ENCODE peak calls at places on chromosomes 13 and 19, in nine cellular contexts. S, O, F, B, H, E, C, M and R are unnamed samples.

GRCh38 chr19:35908977-35909683 is 1.0 kb upstream of the TYROBP start:
- DNase-seq in S (no peak), O (no peak), F (no peak), B (no peak), H (peak), E (no peak), C (no peak), M (no peak), R (peak)

GRCh38 chr19:18435185-18435841 is 2.6 kb downstream of the ISYNA1 start:
- DNase-seq in S (no peak), O (no peak), F (no peak), B (peak), H (no peak), E (no peak), C (no peak), M (no peak), R (no peak)

GRCh38 chr13:30520571-30520970 is 54.8 kb upstream of the HMGB1 start:
- DNase-seq in S (peak), O (peak), F (peak), B (no peak), H (no peak), E (no peak), C (peak), M (peak), R (no peak)

GRCh38 chr19:45515081-45515624 is 7.9 kb downstream of the VASP start:
- DNase-seq in S (no peak), O (no peak), F (no peak), B (no peak), H (peak), E (no peak), C (no peak), M (no peak), R (peak)

GRCh38 chr13:49553888-49554287 is 31.5 kb downstream of the RCBTB1 start:
- DNase-seq in S (no peak), O (no peak), F (no peak), B (no peak), H (no peak), E (no peak), C (no peak), M (no peak), R (no peak)

GRCh38 chr13:60612593-60612992 is 215.6 kb downstream of the TDRD3 start:
- DNase-seq in S (peak), O (no peak), F (no peak), B (no peak), H (no peak), E (no peak), C (no peak), M (no peak), R (no peak)

GRCh38 chr13:40626566-40626965 is 39.9 kb downstream of the FOXO1 start:
- DNase-seq in S (no peak), O (no peak), F (no peak), B (no peak), H (no peak), E (no peak), C (no peak), M (no peak), R (no peak)

GRCh38 chr19:50639121-50640112 is at the start of gene SYT3:
- DNase-seq in S (peak), O (peak), F (no peak), B (peak), H (no peak), E (no peak), C (no peak), M (peak), R (no peak)

GRCh38 chr19:45920458-45920857 is 5.9 kb upstream of the NANOS2 start:
- DNase-seq in S (no peak), O (no peak), F (no peak), B (no peak), H (no peak), E (no peak), C (peak), M (no peak), R (no peak)

GRCh38 chr13:32426981-32427851 is 714 bp downstream of the N4BP2L1 start:
- DNase-seq in S (peak), O (no peak), F (peak), B (peak), H (peak), E (no peak), C (peak), M (peak), R (peak)

GRCh38 chr13:111912453-111912866 is 154.5 kb upstream of the SOX1 start:
- DNase-seq in S (no peak), O (no peak), F (no peak), B (peak), H (no peak), E (no peak), C (no peak), M (no peak), R (peak)

GRCh38 chr19:51386882-51387520 is 773 bp downstream of the LIM2 start:
- DNase-seq in S (no peak), O (no peak), F (no peak), B (no peak), H (no peak), E (no peak), C (no peak), M (no peak), R (no peak)

GRCh38 chr19:47156861-47157454 is 26.3 kb downstream of the SAE1 start:
- DNase-seq in S (peak), O (no peak), F (peak), B (no peak), H (no peak), E (no peak), C (no peak), M (peak), R (no peak)

GRCh38 chr13:105334211-105334610 is 1201.3 kb downstream of the EFNB2 start:
- DNase-seq in S (peak), O (no peak), F (peak), B (no peak), H (no peak), E (no peak), C (no peak), M (peak), R (no peak)

GRCh38 chr13:55583953-55584593 is 1556.6 kb upstream of the PRR20A start:
- DNase-seq in S (no peak), O (no peak), F (no peak), B (peak), H (no peak), E (no peak), C (no peak), M (no peak), R (no peak)

GRCh38 chr19:45773384-45773783 is 4.3 kb upstream of the SIX5 start:
- DNase-seq in S (no peak), O (no peak), F (no peak), B (no peak), H (no peak), E (no peak), C (no peak), M (no peak), R (no peak)

GRCh38 chr13:99501135-99501951 is at the start of gene TM9SF2:
- DNase-seq in S (peak), O (peak), F (peak), B (peak), H (peak), E (peak), C (peak), M (peak), R (peak)

GRCh38 chr19:52689804-52690394 is 44.9 kb downstream of the ZNF611 start:
- DNase-seq in S (no peak), O (no peak), F (no peak), B (peak), H (peak), E (no peak), C (peak), M (no peak), R (peak)

GRCh38 chr19:29516821-29517395 is 8.9 kb upstream of the VSTM2B start:
- DNase-seq in S (no peak), O (no peak), F (no peak), B (no peak), H (no peak), E (no peak), C (no peak), M (no peak), R (no peak)

GRCh38 chr19:11247934-11248333 is 8.5 kb downstream of the ANGPTL8 start:
- DNase-seq in S (no peak), O (no peak), F (no peak), B (no peak), H (no peak), E (no peak), C (no peak), M (no peak), R (no peak)

GRCh38 chr19:1125601-1126533 is 22.1 kb downstream of the GPX4 start:
- DNase-seq in S (peak), O (no peak), F (peak), B (no peak), H (peak), E (no peak), C (no peak), M (peak), R (no peak)

GRCh38 chr13:31199849-31200635 is at the start of gene B3GLCT:
- DNase-seq in S (peak), O (peak), F (peak), B (peak), H (peak), E (no peak), C (peak), M (peak), R (peak)

GRCh38 chr19:11382898-11383705 is 1.0 kb downstream of the EPOR start:
- DNase-seq in S (peak), O (peak), F (no peak), B (peak), H (peak), E (no peak), C (peak), M (no peak), R (peak)

GRCh38 chr19:46081928-46082727 is 41.3 kb upstream of the IGFL4 start:
- DNase-seq in S (peak), O (peak), F (peak), B (peak), H (no peak), E (no peak), C (peak), M (peak), R (no peak)

GRCh38 chr13:35512271-35512920 is 35.9 kb upstream of the MAB21L1 start:
- DNase-seq in S (peak), O (no peak), F (peak), B (no peak), H (no peak), E (no peak), C (peak), M (peak), R (no peak)

GRCh38 chr19:38434549-38435051 is 1.1 kb downstream of the RYR1 start:
- DNase-seq in S (no peak), O (no peak), F (no peak), B (peak), H (peak), E (no peak), C (no peak), M (no peak), R (no peak)

GRCh38 chr13:79901336-79901735 is 420.4 kb downstream of the NDFIP2 start:
- DNase-seq in S (peak), O (no peak), F (no peak), B (no peak), H (no peak), E (no peak), C (peak), M (peak), R (no peak)

GRCh38 chr13:32468502-32469147 is 40.7 kb upstream of the N4BP2L1 start:
- DNase-seq in S (peak), O (peak), F (no peak), B (no peak), H (no peak), E (no peak), C (no peak), M (peak), R (no peak)

GRCh38 chr19:42301646-42302204 is at the start of gene PRR19:
- DNase-seq in S (no peak), O (no peak), F (no peak), B (no peak), H (no peak), E (no peak), C (peak), M (no peak), R (no peak)

GRCh38 chr13:20044086-20044485 is 85.6 kb downstream of the ZMYM2 start:
- DNase-seq in S (no peak), O (no peak), F (no peak), B (peak), H (no peak), E (no peak), C (no peak), M (no peak), R (no peak)

GRCh38 chr13:35139591-35139990 is 197.5 kb downstream of the NBEA start:
- DNase-seq in S (peak), O (no peak), F (peak), B (no peak), H (no peak), E (no peak), C (no peak), M (peak), R (no peak)

GRCh38 chr19:48963371-48964204 is 1.5 kb upstream of the FTL start:
- DNase-seq in S (peak), O (peak), F (peak), B (peak), H (peak), E (no peak), C (peak), M (peak), R (peak)

GRCh38 chr13:111120913-111121312 is 5.8 kb downstream of the ARHGEF7 start:
- DNase-seq in S (no peak), O (no peak), F (no peak), B (no peak), H (no peak), E (no peak), C (no peak), M (no peak), R (no peak)

GRCh38 chr13:90352763-90353162 is 994.7 kb upstream of the MIR17HG start:
- DNase-seq in S (no peak), O (no peak), F (no peak), B (no peak), H (no peak), E (no peak), C (no peak), M (no peak), R (no peak)
- TF ChIP-seq CTCF in S (no peak), O (no peak), F (no peak), B (peak), H (no peak), E (no peak), C (no peak), M (no peak), R (no peak)

DNA sequence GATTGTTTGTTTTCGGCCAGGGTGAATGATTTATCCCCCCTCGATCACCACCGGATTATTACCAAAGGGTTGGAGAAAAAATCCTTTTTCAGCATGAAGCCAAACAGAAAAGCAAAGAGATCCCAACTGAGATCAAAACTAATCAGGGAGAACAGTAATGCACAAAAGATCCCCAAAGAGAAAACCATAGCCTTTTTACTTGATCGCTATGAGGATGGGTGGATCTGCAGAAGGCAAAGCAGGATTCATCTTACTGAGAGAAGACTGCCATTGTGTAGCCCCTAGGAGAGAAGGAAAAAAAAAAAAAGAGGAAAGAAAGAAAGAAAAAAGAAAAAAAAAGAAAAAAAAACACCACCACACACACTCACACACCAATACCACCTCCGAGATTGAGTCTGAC is at the start of gene FGF14:
- DNase-seq in S (no peak), O (no peak), F (peak), B (no peak), H (no peak), E (no peak), C (no peak), M (no peak), R (no peak)
- H3K4me3 ChIP-seq in S (no peak), O (peak), F (peak), B (peak), H (peak), E (peak), C (peak), M (peak), R (peak)

GRCh38 chr13:102900193-102900608 is 54.4 kb downstream of the ERCC5 start:
- DNase-seq in S (no peak), O (no peak), F (no peak), B (no peak), H (no peak), E (no peak), C (no peak), M (no peak), R (no peak)
- TF ChIP-seq CTCF in S (no peak), O (no peak), F (no peak), B (no peak), H (no peak), E (no peak), C (no peak), M (no peak), R (no peak)

GRCh38 chr19:58500242-58500641 is 11.6 kb downstream of the SLC27A5 start:
- DNase-seq in S (no peak), O (no peak), F (no peak), B (no peak), H (no peak), E (no peak), C (no peak), M (no peak), R (no peak)
- H3K4me3 ChIP-seq in S (no peak), O (peak), F (no peak), B (peak), H (peak), E (peak), C (peak), M (no peak), R (no peak)

DNA sequence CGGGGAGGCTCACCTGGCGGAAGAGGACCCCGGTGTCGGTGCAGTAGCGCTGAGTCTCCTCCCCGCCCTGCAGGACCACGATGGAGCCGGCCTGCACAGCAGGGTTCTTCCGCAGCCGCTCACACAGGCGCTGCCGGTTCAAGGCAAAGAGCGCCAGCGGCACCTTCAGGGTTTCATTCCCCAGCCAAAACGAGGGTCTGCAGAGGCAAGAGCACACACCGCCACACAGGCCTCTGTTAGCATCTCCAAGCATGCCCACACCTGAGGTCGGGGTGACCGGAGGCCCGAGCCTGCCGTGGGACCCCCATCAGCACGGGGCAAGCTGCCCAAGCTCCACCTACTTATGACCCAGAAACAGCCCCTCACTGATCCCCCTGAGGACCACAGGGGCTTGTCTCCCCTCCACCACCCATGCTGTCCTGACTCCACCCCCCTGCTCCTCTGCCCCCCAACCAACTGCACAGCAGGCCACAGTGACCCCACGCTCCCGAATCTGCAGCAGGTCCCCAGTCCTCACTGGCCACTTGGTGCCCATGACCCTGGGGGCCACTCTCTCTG is 8.9 kb downstream of the PEPD start:
- DNase-seq in S (no peak), O (no peak), F (no peak), B (no peak), H (no peak), E (no peak), C (no peak), M (no peak), R (no peak)
- TF ChIP-seq CTCF in S (no peak), O (no peak), F (no peak), B (no peak), H (no peak), E (no peak), C (no peak), M (no peak), R (no peak)